ENCODE peak calls at places on chromosomes 12 and 14, in six cellular contexts. One of them, this sample, is unnamed.

GRCh38 chr12:132160016-132160415 is 15.8 kb downstream of the NOC4L start:
- DNase-seq in MM.1S: no peak
- DNase-seq in GM23338: no peak
- DNase-seq in HCT116: no peak
- DNase-seq in PC-3: no peak
- DNase-seq in PC-9: no peak
- DNase-seq in this sample: no peak

GRCh38 chr12:20212036-20212435 is 156.3 kb upstream of the PDE3A start:
- DNase-seq in PC-9: no peak
- DNase-seq in GM23338: no peak
- DNase-seq in HCT116: no peak
- DNase-seq in MM.1S: no peak
- DNase-seq in PC-3: no peak
- DNase-seq in this sample: peak; percentile 15

GRCh38 chr12:94621662-94622359 is 28.5 kb downstream of the TMCC3 start:
- DNase-seq in PC-9: peak; percentile 42
- DNase-seq in MM.1S: peak; percentile 83
- DNase-seq in GM23338: no peak
- DNase-seq in HCT116: no peak
- DNase-seq in PC-3: peak; percentile 84
- DNase-seq in this sample: peak; percentile 39

GRCh38 chr14:29463727-29464370 is 463.8 kb downstream of the PRKD1 start:
- DNase-seq in MM.1S: no peak
- DNase-seq in GM23338: peak; percentile 20
- DNase-seq in HCT116: no peak
- DNase-seq in PC-3: peak; percentile 29
- DNase-seq in PC-9: no peak
- DNase-seq in this sample: peak; percentile 24

GRCh38 chr12:115920395-115921183 is 356.9 kb downstream of the MED13L start:
- DNase-seq in GM23338: no peak
- DNase-seq in PC-9: no peak
- DNase-seq in MM.1S: no peak
- DNase-seq in HCT116: no peak
- DNase-seq in PC-3: no peak
- DNase-seq in this sample: peak; percentile 32

GRCh38 chr12:75660107-75660530 is 148.7 kb upstream of the KRR1 start:
- DNase-seq in PC-9: no peak
- DNase-seq in HCT116: peak; percentile 99
- DNase-seq in PC-3: peak; percentile 83
- DNase-seq in MM.1S: no peak
- DNase-seq in GM23338: no peak
- DNase-seq in this sample: peak; percentile 83

GRCh38 chr12:998020-998874 is 7.2 kb downstream of the ERC1 start:
- DNase-seq in PC-9: no peak
- DNase-seq in MM.1S: peak; percentile 67
- DNase-seq in HCT116: no peak
- DNase-seq in GM23338: no peak
- DNase-seq in PC-3: no peak
- DNase-seq in this sample: no peak

GRCh38 chr14:74160763-74161162 is 76.0 kb downstream of the LIN52 start:
- DNase-seq in MM.1S: no peak
- DNase-seq in PC-3: no peak
- DNase-seq in HCT116: no peak
- DNase-seq in PC-9: no peak
- DNase-seq in GM23338: no peak
- DNase-seq in this sample: no peak

GRCh38 chr14:54627325-54627717 is 60.4 kb downstream of the SAMD4A start:
- DNase-seq in GM23338: peak; percentile 30
- DNase-seq in MM.1S: no peak
- DNase-seq in PC-3: no peak
- DNase-seq in HCT116: no peak
- DNase-seq in PC-9: no peak
- DNase-seq in this sample: no peak

GRCh38 chr14:35257809-35258208 is 34.4 kb upstream of the PSMA6 start:
- DNase-seq in GM23338: no peak
- DNase-seq in MM.1S: no peak
- DNase-seq in HCT116: no peak
- DNase-seq in PC-3: peak; percentile 27
- DNase-seq in PC-9: no peak
- DNase-seq in this sample: peak; percentile 11

GRCh38 chr12:104694711-104695110 is 238.0 kb downstream of the CHST11 start:
- DNase-seq in GM23338: no peak
- DNase-seq in HCT116: no peak
- DNase-seq in MM.1S: no peak
- DNase-seq in PC-3: no peak
- DNase-seq in PC-9: no peak
- DNase-seq in this sample: peak; percentile 48

GRCh38 chr12:126493366-126494108 is 1428.3 kb downstream of the AACS start:
- DNase-seq in GM23338: no peak
- DNase-seq in PC-3: peak; percentile 56
- DNase-seq in PC-9: peak; percentile 78
- DNase-seq in HCT116: no peak
- DNase-seq in MM.1S: no peak
- DNase-seq in this sample: no peak

GRCh38 chr12:58302487-58303011 is 361.2 kb downstream of the ATP23 start:
- DNase-seq in PC-3: peak; percentile 88
- DNase-seq in PC-9: no peak
- DNase-seq in MM.1S: no peak
- DNase-seq in GM23338: peak; percentile 22
- DNase-seq in HCT116: no peak
- DNase-seq in this sample: no peak

DNA sequence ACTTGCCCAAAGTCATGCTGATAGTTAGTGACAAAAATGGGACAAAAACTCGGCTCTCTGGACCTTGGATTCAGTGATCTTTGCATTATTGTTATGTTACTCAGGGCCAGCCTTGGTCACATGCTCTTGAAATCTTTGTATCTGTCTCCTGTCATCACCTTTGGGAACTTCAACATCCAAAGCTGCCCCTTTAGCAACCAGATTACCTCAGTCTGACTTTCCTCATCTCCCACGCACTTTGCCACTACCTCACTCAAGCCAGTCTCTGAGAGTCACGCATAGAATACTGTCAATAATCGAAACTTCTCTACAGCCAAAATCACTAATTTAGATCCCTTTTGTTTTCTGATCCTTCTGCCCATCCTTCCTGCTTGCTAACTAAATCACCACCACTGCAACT is 90.8 kb upstream of the DAAM1 start:
- DNase-seq in PC-3: no peak
- DNase-seq in HCT116: no peak
- DNase-seq in MM.1S: no peak
- DNase-seq in PC-9: no peak
- DNase-seq in GM23338: no peak
- DNase-seq in this sample: peak; percentile 69
- H2AFZ ChIP-seq in PC-3: no peak overlapping the region
- H2AFZ ChIP-seq in HCT116: no peak overlapping the region
- H2AFZ ChIP-seq in MM.1S: no peak overlapping the region
- H2AFZ ChIP-seq in PC-9: no peak overlapping the region
- H2AFZ ChIP-seq in GM23338: peak overlapping the region; percentile 59
- H2AFZ ChIP-seq in this sample: peak overlapping the region; percentile 29

DNA sequence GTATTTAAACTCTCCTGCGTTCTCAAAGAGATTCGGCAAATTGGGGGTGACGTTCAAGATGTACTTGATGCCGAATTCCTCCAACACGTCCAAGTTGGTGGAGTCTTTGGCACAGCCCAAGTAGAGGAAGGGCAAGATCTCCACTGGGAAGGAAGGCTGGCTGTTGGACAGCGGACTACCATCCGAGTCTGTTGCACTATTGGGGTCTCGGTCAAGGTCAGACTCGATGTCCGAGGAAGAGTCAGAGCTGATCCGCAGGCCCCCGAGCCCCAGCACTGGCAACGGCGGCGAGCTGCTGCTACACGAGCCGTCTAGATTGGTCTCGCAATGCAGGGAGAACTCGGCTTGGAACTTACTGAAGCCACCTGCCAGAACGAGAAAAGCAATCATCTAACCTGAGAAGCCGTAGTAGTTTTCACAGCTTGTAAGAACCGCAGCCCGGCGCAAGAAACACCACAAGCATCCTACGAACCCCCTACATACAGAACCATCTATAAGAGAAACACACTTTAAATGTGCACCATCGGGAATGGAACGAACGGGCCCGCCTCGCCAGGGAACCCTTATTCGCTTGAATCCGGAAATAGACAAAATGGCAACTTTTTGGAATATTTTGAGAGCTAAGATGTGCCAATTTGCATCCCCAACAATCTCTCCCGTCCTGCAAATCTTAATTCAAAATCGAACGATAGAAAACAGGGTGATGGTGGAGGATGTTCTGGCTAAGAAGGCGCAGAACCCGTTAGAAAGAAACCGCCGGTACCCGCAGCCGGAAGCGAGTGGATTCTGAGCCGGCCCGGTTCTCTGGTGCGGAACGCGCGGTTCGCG is 1.4 kb downstream of the DUSP6 start:
- DNase-seq in PC-9: peak; percentile 13
- DNase-seq in GM23338: no peak
- DNase-seq in MM.1S: peak; percentile 66
- DNase-seq in HCT116: no peak
- DNase-seq in PC-3: no peak
- DNase-seq in this sample: peak; percentile 42
- TF ChIP-seq EZH2 in PC-9: no peak
- TF ChIP-seq EZH2 in GM23338: no peak
- TF ChIP-seq EZH2 in MM.1S: no peak
- TF ChIP-seq EZH2 in HCT116: no peak
- TF ChIP-seq EZH2 in PC-3: no peak
- TF ChIP-seq EZH2 in this sample: no peak

GRCh38 chr14:69876848-69877306 is 2.3 kb upstream of the SMOC1 start:
- DNase-seq in GM23338: no peak
- DNase-seq in MM.1S: no peak
- DNase-seq in PC-3: no peak
- DNase-seq in HCT116: no peak
- DNase-seq in PC-9: no peak
- DNase-seq in this sample: no peak

GRCh38 chr14:69879175-69880047 is at the start of gene SMOC1:
- DNase-seq in PC-9: no peak
- DNase-seq in PC-3: no peak
- DNase-seq in HCT116: no peak
- DNase-seq in GM23338: peak; percentile 92
- DNase-seq in MM.1S: peak; percentile 80
- DNase-seq in this sample: peak; percentile 48

GRCh38 chr14:69877492-69877891 is 1.7 kb upstream of the SMOC1 start:
- DNase-seq in GM23338: peak; percentile 64
- DNase-seq in HCT116: peak; percentile 29
- DNase-seq in PC-9: no peak
- DNase-seq in MM.1S: peak; percentile 37
- DNase-seq in PC-3: no peak
- DNase-seq in this sample: peak; percentile 46

GRCh38 chr14:69880051-69880487 is 853 bp downstream of the SMOC1 start:
- DNase-seq in HCT116: no peak
- DNase-seq in PC-9: no peak
- DNase-seq in PC-3: no peak
- DNase-seq in MM.1S: peak; percentile 16
- DNase-seq in GM23338: peak; percentile 48
- DNase-seq in this sample: peak; percentile 27

DNA sequence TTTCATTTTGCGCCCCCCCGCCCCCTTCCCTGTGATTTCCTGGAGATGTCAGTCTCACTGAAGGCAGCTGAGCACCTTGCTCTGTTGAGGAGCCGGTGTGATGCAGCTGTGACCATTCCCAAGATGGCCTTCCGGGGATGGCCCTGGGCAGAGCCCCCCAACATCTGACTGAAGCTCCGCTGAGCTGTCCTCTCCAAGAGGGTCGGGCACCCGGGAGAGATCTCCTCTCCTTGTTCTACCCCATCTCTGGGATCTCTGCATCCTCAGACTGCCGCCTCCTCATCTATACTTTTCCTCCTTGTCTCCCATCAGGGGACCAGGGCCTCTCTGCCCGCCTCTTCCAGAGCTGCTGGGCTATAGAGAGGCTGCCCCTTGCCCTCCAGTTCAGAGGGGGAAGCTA is 965 bp upstream of the SMOC1 start:
- DNase-seq in PC-9: no peak
- DNase-seq in GM23338: no peak
- DNase-seq in PC-3: no peak
- DNase-seq in HCT116: no peak
- DNase-seq in MM.1S: no peak
- DNase-seq in this sample: no peak
- H3K9me2 ChIP-seq in PC-9: no peaks in the 10 kb centered on the region
- H3K9me2 ChIP-seq in GM23338: no peaks in the 10 kb centered on the region
- H3K9me2 ChIP-seq in PC-3: no peaks in the 10 kb centered on the region
- H3K9me2 ChIP-seq in HCT116: no peaks in the 10 kb centered on the region
- H3K9me2 ChIP-seq in MM.1S: no peaks in the 10 kb centered on the region
- H3K9me2 ChIP-seq in this sample: no peaks in the 10 kb centered on the region

DNA sequence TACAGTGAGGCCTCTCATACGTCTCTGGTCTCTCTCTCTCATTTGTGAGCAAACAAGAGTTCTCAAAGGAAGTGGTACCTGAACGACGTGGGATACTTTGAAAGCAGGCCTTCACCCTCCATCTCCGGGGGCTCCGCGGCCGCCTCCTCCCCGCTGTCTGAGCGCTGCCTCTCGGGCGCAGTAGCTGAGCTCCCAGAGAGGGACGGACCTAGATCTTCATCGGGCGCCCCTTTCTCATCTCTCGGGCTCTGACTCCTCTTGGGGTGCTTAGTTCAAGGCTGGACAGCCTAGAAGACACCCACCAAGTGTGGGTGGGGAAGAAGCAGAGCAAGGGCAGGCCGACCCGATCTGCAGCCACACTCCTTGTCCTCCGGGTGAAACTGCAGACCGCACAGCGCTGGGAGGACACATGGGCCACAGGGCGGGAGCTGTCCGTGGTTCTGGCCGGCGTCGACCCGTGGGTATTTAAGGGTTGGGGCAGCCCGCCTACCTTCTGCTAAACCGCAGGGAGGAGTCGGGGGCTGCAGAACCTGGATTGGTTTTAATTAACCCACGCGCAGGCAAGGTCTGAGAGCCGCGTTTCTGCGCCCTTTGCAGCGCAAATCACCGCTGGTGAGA is 92.7 kb downstream of the PAH start:
- DNase-seq in PC-9: peak; percentile 13
- DNase-seq in PC-3: peak; percentile 3
- DNase-seq in MM.1S: no peak
- DNase-seq in GM23338: peak; percentile 93
- DNase-seq in HCT116: no peak
- DNase-seq in this sample: peak; percentile 60
- H2AFZ ChIP-seq in PC-9: no peak overlapping the region
- H2AFZ ChIP-seq in PC-3: no peak overlapping the region
- H2AFZ ChIP-seq in MM.1S: no peak overlapping the region
- H2AFZ ChIP-seq in GM23338: peak overlapping the region; percentile 77
- H2AFZ ChIP-seq in HCT116: no peak overlapping the region
- H2AFZ ChIP-seq in this sample: no peak overlapping the region

This sample was measured in GM23248.